ENCODE peak calls at places on chromosomes 2 and 18, in seven cellular contexts. F is HEK293T, Y is cardiac fibroblast, O is iPS DF 19.7, M is KBM-7, E is Ammon's horn, B is psoas muscle. Q is an unnamed sample.

GRCh38 chr18:77052297-77052645 is 80.3 kb downstream of the MBP start:
- DNase-seq in F (no peak), Y (no peak), O (no peak), M (no peak), E (peak), B (no peak), Q (no peak)

GRCh38 chr2:5766621-5767020 is 74.4 kb downstream of the SOX11 start:
- DNase-seq in F (no peak), Y (no peak), O (no peak), M (no peak), E (no peak), B (no peak), Q (no peak)

GRCh38 chr2:224971214-224971613 is 71.1 kb downstream of the DOCK10 start:
- DNase-seq in F (no peak), Y (no peak), O (peak), M (no peak), E (no peak), B (peak), Q (no peak)

GRCh38 chr2:21251216-21251971 is 127.6 kb downstream of the TDRD15 start:
- DNase-seq in F (no peak), Y (no peak), O (no peak), M (no peak), E (no peak), B (no peak), Q (no peak)

GRCh38 chr2:9288233-9288632 is 81.6 kb downstream of the ASAP2 start:
- DNase-seq in F (no peak), Y (peak), O (no peak), M (no peak), E (no peak), B (no peak), Q (no peak)

GRCh38 chr2:227509824-227510619 is 38.1 kb downstream of the AGFG1 start:
- DNase-seq in F (no peak), Y (peak), O (no peak), M (no peak), E (no peak), B (no peak), Q (no peak)

GRCh38 chr2:179842498-179843153 is 18.8 kb downstream of the ZNF385B start:
- DNase-seq in F (peak), Y (peak), O (no peak), M (peak), E (no peak), B (no peak), Q (peak)

GRCh38 chr2:30225131-30225762 is 6.1 kb upstream of the LBH start:
- DNase-seq in F (no peak), Y (peak), O (no peak), M (peak), E (no peak), B (no peak), Q (no peak)

GRCh38 chr2:43472527-43473194 is 123.2 kb downstream of the THADA start:
- DNase-seq in F (no peak), Y (no peak), O (no peak), M (no peak), E (no peak), B (no peak), Q (no peak)